ENCODE peak calls at places on chromosomes 11 and 22, in seven cellular contexts. K is activated CD8-positive, alpha-beta memory T cell treated with anti-CD3 and anti-CD28 coated beads, Interleukin-2, amount 10 ng/mL, durations not matched to agents 7 days and 5 days; C is activated CD4-positive, alpha-beta T cell treated with anti-CD3 and anti-CD28 coated beads, Interleukin-2, amount 50 U/mL, for 48 hours; G is psoas muscle; Z is ACHN; W is stimulated activated naive CD8-positive, alpha-beta T cell treated with anti-CD3 and anti-CD28 coated beads, Interleukin-15, amount 100 ng/mL, for 72 hours; B is stimulated activated naive CD4-positive, alpha-beta T cell treated with Interleukin-2 at 50 U/mL for 16 hours. V is an unnamed sample.

GRCh38 chr11:118742304-118742703 is 48.7 kb downstream of the DDX6 start:
- DNase-seq in K (no peak), C (no peak), B (no peak), W (no peak), Z (no peak), G (no peak), V (no peak)

GRCh38 chr11:121687961-121688566 is 235.3 kb upstream of the SORL1-AS1 start:
- DNase-seq in K (no peak), W (no peak), C (no peak), G (no peak), B (no peak), Z (no peak), V (no peak)

GRCh38 chr22:35987487-35987886 is 41.1 kb downstream of the RBFOX2 start:
- DNase-seq in G (no peak), C (no peak), K (no peak), Z (no peak), W (no peak), B (no peak), V (no peak)

GRCh38 chr11:118353084-118353710 is 6.2 kb upstream of the UBE4A start:
- DNase-seq in K (no peak), W (no peak), C (no peak), Z (peak), G (no peak), B (no peak), V (peak)

GRCh38 chr11:40819230-40819629 is 640.2 kb downstream of the LRRC4C start:
- DNase-seq in C (no peak), G (no peak), W (no peak), Z (peak), K (no peak), B (no peak), V (no peak)

GRCh38 chr11:99739464-99740089 is 718.8 kb downstream of the CNTN5 start:
- DNase-seq in B (no peak), Z (peak), C (no peak), K (no peak), W (no peak), G (no peak), V (peak)

GRCh38 chr11:74280494-74280893 is 30.9 kb downstream of the P4HA3 start:
- DNase-seq in C (no peak), G (no peak), B (no peak), K (no peak), Z (no peak), W (no peak), V (no peak)

GRCh38 chr22:23883658-23884057 is 10.5 kb upstream of the MIF start:
- DNase-seq in K (no peak), B (no peak), Z (no peak), W (no peak), C (no peak), G (no peak), V (no peak)

GRCh38 chr11:8810331-8811301 is 100.4 kb upstream of the AKIP1 start:
- DNase-seq in Z (peak), G (peak), B (no peak), W (no peak), C (no peak), K (no peak), V (peak)

GRCh38 chr11:73402834-73403185 is 26.6 kb downstream of the RELT start:
- DNase-seq in B (no peak), G (no peak), K (no peak), Z (peak), W (no peak), C (peak), V (peak)

GRCh38 chr11:130001491-130002351 is 914 bp downstream of the PRDM10 start:
- DNase-seq in Z (peak), W (no peak), G (peak), C (peak), K (peak), B (peak), V (peak)

GRCh38 chr22:49561338-49561737 is 266.3 kb downstream of the BRD1 start:
- DNase-seq in K (no peak), B (no peak), C (no peak), W (no peak), G (no peak), Z (no peak), V (no peak)

GRCh38 chr11:123083623-123084029 is 21.7 kb upstream of the HSPA8 start:
- DNase-seq in C (peak), G (peak), B (peak), W (no peak), Z (peak), K (peak), V (peak)

GRCh38 chr22:42889290-42889689 is 32.2 kb upstream of the ARFGAP3 start:
- DNase-seq in K (no peak), B (no peak), G (no peak), C (no peak), W (no peak), Z (no peak), V (no peak)

GRCh38 chr11:44785856-44786606 is 59.3 kb downstream of the TSPAN18 start:
- DNase-seq in K (no peak), B (no peak), Z (no peak), C (no peak), W (no peak), G (no peak), V (no peak)

GRCh38 chr11:43937434-43938411 is 4.7 kb upstream of the C11orf96 start:
- DNase-seq in G (no peak), K (no peak), B (no peak), Z (peak), C (no peak), W (no peak), V (no peak)

GRCh38 chr11:119363081-119363861 is 16.8 kb upstream of the MFRP start:
- DNase-seq in B (no peak), Z (no peak), W (no peak), K (no peak), G (no peak), C (no peak), V (no peak)

GRCh38 chr11:112632866-112633505 is 328.2 kb upstream of the NCAM1 start:
- DNase-seq in Z (no peak), W (no peak), B (no peak), G (no peak), K (no peak), C (no peak), V (no peak)

GRCh38 chr11:58739725-58740430 is 8.1 kb upstream of the GLYAT start:
- DNase-seq in B (no peak), Z (no peak), G (no peak), W (no peak), C (no peak), K (no peak), V (peak)

GRCh38 chr11:94786264-94787126 is 18.3 kb downstream of the AMOTL1 start:
- DNase-seq in B (no peak), Z (peak), C (no peak), W (no peak), K (no peak), G (no peak), V (peak)

GRCh38 chr11:135075740-135076139 is 663.7 kb upstream of the B3GAT1 start:
- DNase-seq in W (peak), K (peak), Z (peak), C (peak), B (no peak), G (peak), V (no peak)

GRCh38 chr22:43305806-43306205 is 37.4 kb downstream of the SCUBE1 start:
- DNase-seq in G (no peak), W (no peak), Z (no peak), K (no peak), C (no peak), B (no peak), V (no peak)

GRCh38 chr11:14861680-14862079 is 30.4 kb downstream of the CYP2R1 start:
- DNase-seq in G (no peak), W (no peak), Z (no peak), C (no peak), B (no peak), K (no peak), V (peak)

GRCh38 chr11:34926101-34926830 is 9.8 kb downstream of the PDHX start:
- DNase-seq in B (no peak), Z (peak), K (no peak), G (no peak), W (no peak), C (no peak), V (peak)

GRCh38 chr22:20509344-20510047 is 2.1 kb downstream of the MED15 start:
- DNase-seq in B (peak), G (peak), Z (peak), W (peak), K (peak), C (peak), V (peak)

GRCh38 chr11:97461934-97462333 is 1072.1 kb downstream of the JRKL start:
- DNase-seq in C (no peak), B (no peak), W (no peak), Z (no peak), K (no peak), G (no peak), V (no peak)